ENCODE peak calls at places on chromosomes 13 and 19, in four cellular contexts. X is HEK293T, P is GM12878, C is HepG2. I is an unnamed sample.

GRCh38 chr13:81987159-81987558 is 1646.2 kb upstream of the SPRY2 start:
- DNase-seq in X (peak; percentile 33), P (no peak), C (peak; percentile 1), I (no peak)

GRCh38 chr19:44905437-44906160 is at the start of gene APOE:
- DNase-seq in X (no peak), P (no peak), C (peak; percentile 81), I (peak; percentile 59)

GRCh38 chr13:97256343-97256783 is 34.2 kb downstream of the MBNL2 start:
- DNase-seq in X (no peak), P (no peak), C (peak; percentile 85), I (peak; percentile 20)

GRCh38 chr19:32251634-32252332 is 93.6 kb upstream of the ZNF507 start:
- DNase-seq in X (no peak), P (no peak), C (no peak), I (no peak)

GRCh38 chr19:1322198-1322981 is 36.7 kb downstream of the EFNA2 start:
- DNase-seq in X (no peak), P (no peak), C (no peak), I (no peak)

GRCh38 chr13:48475230-48475629 is 57.6 kb downstream of the RCBTB2 start:
- DNase-seq in X (no peak), P (no peak), C (no peak), I (no peak)

GRCh38 chr19:45063851-45064801 is 12.2 kb downstream of the ZNF296 start:
- DNase-seq in X (no peak), P (no peak), C (no peak), I (no peak)

GRCh38 chr13:113843063-113843654 is 20.7 kb downstream of the GAS6 start:
- DNase-seq in X (no peak), P (no peak), C (no peak), I (no peak)

GRCh38 chr13:29434217-29434940 is 161.1 kb downstream of the SLC7A1 start:
- DNase-seq in X (no peak), P (peak; percentile 23), C (no peak), I (no peak)

GRCh38 chr19:32349724-32350475 is 4.5 kb downstream of the ZNF507 start:
- DNase-seq in X (no peak), P (no peak), C (no peak), I (no peak)

GRCh38 chr13:100573121-100573520 is 15.5 kb downstream of the GGACT start:
- DNase-seq in X (peak; percentile 67), P (peak; percentile 17), C (peak; percentile 77), I (peak; percentile 84)

GRCh38 chr19:22519152-22519551 is 97.0 kb upstream of the ZNF98 start:
- DNase-seq in X (no peak), P (no peak), C (no peak), I (no peak)

GRCh38 chr13:114067886-114068722 is 64.3 kb downstream of the RASA3 start:
- DNase-seq in X (no peak), P (no peak), C (no peak), I (no peak)

GRCh38 chr13:75927183-75927582 is 291.1 kb downstream of the LMO7 start:
- DNase-seq in X (no peak), P (no peak), C (no peak), I (no peak)

GRCh38 chr13:113863511-113864302 is at the start of gene GAS6:
- DNase-seq in X (peak; percentile 22), P (no peak), C (no peak), I (peak; percentile 64)

GRCh38 chr13:23695711-23696512 is 125.7 kb downstream of the TNFRSF19 start:
- DNase-seq in X (no peak), P (no peak), C (no peak), I (no peak)

GRCh38 chr13:72290962-72291681 is 424.1 kb upstream of the DACH1 start:
- DNase-seq in X (no peak), P (no peak), C (no peak), I (no peak)
- TF ChIP-seq BHLHE40 in X (no peak), P (no peak), C (no peak), I (no peak)

GRCh38 chr19:14479309-14479984 is 4.3 kb upstream of the PTGER1 start:
- DNase-seq in X (no peak), P (no peak), C (no peak), I (no peak)

GRCh38 chr19:14478113-14478545 is 3.0 kb upstream of the PTGER1 start:
- DNase-seq in X (no peak), P (no peak), C (no peak), I (no peak)

GRCh38 chr19:14480695-14481069 is 5.5 kb upstream of the PTGER1 start:
- DNase-seq in X (no peak), P (no peak), C (no peak), I (no peak)

GRCh38 chr19:14482112-14482941 is 7.2 kb upstream of the PTGER1 start:
- DNase-seq in X (no peak), P (no peak), C (no peak), I (peak; percentile 40)

GRCh38 chr19:14479985-14480694 is 5.0 kb upstream of the PTGER1 start:
- DNase-seq in X (peak; percentile 80), P (no peak), C (no peak), I (peak; percentile 85)
- TF ChIP-seq FOXK2 in X (no peak), P (no peak), C (no peak), I (no peak)

GRCh38 chr13:73772449-73773186 is 361.6 kb downstream of the KLF12 start:
- DNase-seq in X (no peak), P (no peak), C (no peak), I (no peak)

GRCh38 chr13:73765651-73766384 is 368.4 kb downstream of the KLF12 start:
- DNase-seq in X (peak; percentile 78), P (no peak), C (peak; percentile 75), I (no peak)

GRCh38 chr13:73767191-73767741 is 366.9 kb downstream of the KLF12 start:
- DNase-seq in X (no peak), P (no peak), C (peak; percentile 20), I (no peak)

DNA sequence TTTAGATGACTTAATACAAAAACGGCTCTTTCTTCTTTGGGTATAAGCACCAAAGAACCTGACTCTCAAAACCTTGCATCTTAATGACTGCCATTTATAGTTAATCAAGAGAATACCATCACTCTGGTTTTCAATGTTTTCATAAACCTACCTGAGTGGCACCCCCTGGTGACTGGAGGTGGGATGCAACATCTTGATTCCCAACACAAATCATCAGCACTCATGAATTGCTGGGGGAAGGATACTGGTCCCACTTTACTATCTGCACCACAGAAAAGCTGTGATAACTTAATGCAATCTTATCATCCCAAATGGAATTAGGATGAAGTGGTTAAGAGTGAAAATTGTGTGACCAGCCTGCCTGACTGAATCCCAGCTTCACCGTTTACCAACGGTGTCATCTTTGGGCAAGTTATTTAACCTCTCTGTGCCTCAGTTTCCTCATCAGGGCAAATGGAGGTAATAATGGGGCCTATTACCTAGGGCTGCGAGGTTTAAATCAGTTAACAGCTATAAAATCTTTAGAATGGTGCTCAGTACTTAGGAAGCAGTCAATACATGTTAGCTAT is 366.4 kb downstream of the KLF12 start:
- DNase-seq in X (peak; percentile 56), P (no peak), C (peak; percentile 9), I (no peak)
- TF ChIP-seq BHLHE40 in X (no peak), P (no peak), C (no peak), I (no peak)

GRCh38 chr19:30326076-30326710 is 46.0 kb upstream of the ZNF536 start:
- DNase-seq in X (no peak), P (no peak), C (no peak), I (no peak)
- TF ChIP-seq FOXK2 in X (no peak), P (no peak), C (no peak), I (no peak)

DNA sequence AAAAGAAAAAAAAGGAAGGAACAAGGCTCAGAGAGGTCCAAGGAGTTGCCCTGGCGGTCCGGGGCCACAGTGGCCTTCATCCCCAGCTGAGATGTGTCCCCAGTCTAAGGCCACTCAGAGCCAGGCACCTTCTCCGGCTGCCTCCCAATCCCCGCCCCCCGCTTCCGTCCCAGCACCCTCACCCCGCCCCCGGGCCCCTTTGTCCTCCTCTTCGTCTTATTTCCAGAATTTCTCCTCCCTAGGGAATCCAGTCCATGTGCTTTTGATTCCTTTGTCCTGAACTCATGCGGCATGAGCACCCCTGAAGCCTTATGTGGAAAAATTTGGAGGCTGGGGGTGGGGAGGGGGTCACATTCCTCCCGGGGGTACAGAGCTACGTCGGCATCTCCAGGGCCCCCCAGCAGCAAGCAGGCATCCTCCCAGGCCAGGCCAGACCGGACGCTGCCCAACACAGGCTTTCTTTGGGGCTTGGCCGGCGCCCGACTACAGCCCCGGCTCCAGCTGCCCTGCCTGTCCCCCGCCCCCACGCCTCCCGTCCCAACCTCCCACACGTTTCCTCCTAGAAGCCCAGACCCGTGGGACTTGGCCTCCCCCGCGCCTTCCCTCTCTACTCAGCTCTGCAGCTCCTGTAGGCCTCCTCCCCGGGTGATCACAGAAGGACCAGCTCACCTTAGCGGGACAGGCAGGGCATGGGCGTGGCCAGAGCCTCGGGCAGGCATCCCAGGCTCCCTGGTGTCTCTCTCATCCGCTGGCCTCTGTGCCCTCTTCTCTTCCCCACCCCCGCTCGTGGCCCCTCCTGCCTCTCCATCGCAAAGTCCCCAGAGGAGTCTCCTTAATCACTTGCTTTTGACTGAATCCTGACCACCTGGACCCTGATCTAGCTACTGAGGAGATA is 17.8 kb upstream of the ADGRE5 start:
- DNase-seq in X (peak; percentile 38), P (no peak), C (peak; percentile 25), I (peak; percentile 89)
- TF ChIP-seq BHLHE40 in X (no peak), P (peak; percentile 23), C (no peak), I (peak; percentile 74)

DNA sequence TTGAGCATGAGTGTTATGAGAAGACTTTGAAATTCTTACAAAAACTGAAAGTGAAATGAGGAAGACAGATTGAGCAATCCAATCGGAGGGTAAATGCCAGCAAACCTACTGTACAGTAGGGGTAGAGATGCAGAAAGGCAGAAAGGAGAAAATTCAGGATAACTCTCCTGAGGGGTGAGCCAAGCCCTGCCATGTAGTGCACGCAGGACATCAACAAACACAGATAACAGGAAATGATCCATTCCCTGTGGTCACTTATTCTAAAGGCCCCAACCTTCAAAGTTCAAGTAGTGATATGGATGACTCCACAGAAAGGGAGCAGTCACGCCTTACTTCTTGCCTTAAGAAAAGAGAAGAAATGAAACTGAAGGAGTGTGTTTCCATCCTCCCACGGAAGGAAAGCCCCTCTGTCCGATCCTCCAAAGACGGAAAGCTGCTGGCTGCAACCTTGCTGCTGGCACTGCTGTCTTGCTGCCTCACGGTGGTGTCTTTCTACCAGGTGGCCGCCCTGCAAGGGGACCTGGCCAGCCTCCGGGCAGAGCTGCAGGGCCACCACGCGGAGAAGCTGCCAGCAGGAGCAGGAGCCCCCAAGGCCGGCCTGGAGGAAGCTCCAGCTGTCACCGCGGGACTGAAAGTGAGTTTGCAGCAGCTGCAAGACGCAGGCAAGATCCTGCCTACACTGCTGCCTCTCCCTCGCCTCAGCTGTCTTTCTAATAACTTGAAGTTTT is at the start of gene TNFSF13B:
- DNase-seq in X (no peak), P (peak; percentile 74), C (peak; percentile 7), I (no peak)
- TF ChIP-seq FOXK2 in X (no peak), P (no peak), C (no peak), I (no peak)

DNA sequence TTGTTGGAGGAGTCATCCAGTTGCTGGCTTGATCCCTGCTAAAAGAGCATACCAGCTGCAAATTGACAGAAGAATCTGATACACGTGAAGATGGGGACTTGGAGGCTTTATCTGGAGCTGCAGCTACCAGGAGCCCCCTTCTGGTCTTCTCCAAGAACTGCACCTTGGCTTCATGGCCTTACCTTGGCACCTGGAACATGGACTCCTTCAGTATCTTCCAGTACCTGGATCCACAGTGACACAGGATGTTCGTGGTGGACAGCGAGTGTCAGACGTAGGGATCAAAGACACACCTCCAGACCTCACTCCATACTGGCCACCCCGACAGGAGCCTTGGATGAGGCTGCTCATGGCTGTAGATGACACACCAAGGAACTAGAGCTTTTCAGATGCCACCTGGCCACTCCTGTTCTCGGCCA is 9.9 kb upstream of the ACSBG2 start:
- DNase-seq in X (peak; percentile 71), P (peak; percentile 40), C (peak; percentile 75), I (peak; percentile 70)
- TF ChIP-seq BHLHE40 in X (no peak), P (peak; percentile 56), C (no peak), I (peak; percentile 68)

I was measured in K562.